ENCODE peak calls at places on chromosomes 13 and 19, in five cellular contexts. One of them, this sample, is unnamed.

GRCh38 chr13:27104606-27105005 is 67.0 kb downstream of the USP12 start:
- DNase-seq in NCI-H1436 treated with DMSO at 0.1 percent for 48 hours: no peak
- DNase-seq in right atrium auricular region: no peak
- DNase-seq in choroid plexus epithelial cell: no peak
- DNase-seq in amygdala: no peak
- DNase-seq in this sample: no peak

GRCh38 chr19:50427997-50428425 is 4.7 kb upstream of the MYBPC2 start:
- DNase-seq in right atrium auricular region: peak; percentile 89
- DNase-seq in amygdala: peak; percentile 63
- DNase-seq in choroid plexus epithelial cell: peak; percentile 95
- DNase-seq in NCI-H1436 treated with DMSO at 0.1 percent for 48 hours: no peak
- DNase-seq in this sample: peak; percentile 74

GRCh38 chr19:7899751-7900352 is 3.8 kb upstream of the MAP2K7 start:
- DNase-seq in NCI-H1436 treated with DMSO at 0.1 percent for 48 hours: no peak
- DNase-seq in right atrium auricular region: no peak
- DNase-seq in amygdala: no peak
- DNase-seq in choroid plexus epithelial cell: no peak
- DNase-seq in this sample: no peak

GRCh38 chr19:33957804-33958203 is 161.1 kb downstream of the KCTD15 start:
- DNase-seq in choroid plexus epithelial cell: no peak
- DNase-seq in NCI-H1436 treated with DMSO at 0.1 percent for 48 hours: no peak
- DNase-seq in amygdala: no peak
- DNase-seq in right atrium auricular region: peak; percentile 9
- DNase-seq in this sample: no peak

GRCh38 chr13:21987793-21988192 is 316.9 kb downstream of the FGF9 start:
- DNase-seq in amygdala: no peak
- DNase-seq in choroid plexus epithelial cell: no peak
- DNase-seq in right atrium auricular region: no peak
- DNase-seq in NCI-H1436 treated with DMSO at 0.1 percent for 48 hours: no peak
- DNase-seq in this sample: no peak

GRCh38 chr19:47310819-47311218 is 1.2 kb downstream of the C5AR1 start:
- DNase-seq in NCI-H1436 treated with DMSO at 0.1 percent for 48 hours: no peak
- DNase-seq in right atrium auricular region: no peak
- DNase-seq in choroid plexus epithelial cell: peak; percentile 62
- DNase-seq in amygdala: no peak
- DNase-seq in this sample: peak; percentile 31

GRCh38 chr13:111537843-111538499 is 217.5 kb downstream of the TEX29 start:
- DNase-seq in NCI-H1436 treated with DMSO at 0.1 percent for 48 hours: no peak
- DNase-seq in right atrium auricular region: no peak
- DNase-seq in choroid plexus epithelial cell: no peak
- DNase-seq in amygdala: no peak
- DNase-seq in this sample: no peak

GRCh38 chr13:36369268-36370107 is 23.3 kb upstream of the SPART start:
- DNase-seq in choroid plexus epithelial cell: no peak
- DNase-seq in amygdala: no peak
- DNase-seq in NCI-H1436 treated with DMSO at 0.1 percent for 48 hours: no peak
- DNase-seq in right atrium auricular region: no peak
- DNase-seq in this sample: no peak

GRCh38 chr19:7970716-7971448 is 27.4 kb upstream of the TIMM44 start:
- DNase-seq in NCI-H1436 treated with DMSO at 0.1 percent for 48 hours: no peak
- DNase-seq in amygdala: no peak
- DNase-seq in right atrium auricular region: no peak
- DNase-seq in choroid plexus epithelial cell: peak; percentile 58
- DNase-seq in this sample: peak; percentile 40

GRCh38 chr13:114120486-114121430 is 11.7 kb downstream of the RASA3 start:
- DNase-seq in choroid plexus epithelial cell: no peak
- DNase-seq in NCI-H1436 treated with DMSO at 0.1 percent for 48 hours: no peak
- DNase-seq in right atrium auricular region: no peak
- DNase-seq in amygdala: no peak
- DNase-seq in this sample: no peak

GRCh38 chr19:19185853-19186728 is 5.9 kb downstream of the BORCS8 start:
- DNase-seq in right atrium auricular region: no peak
- DNase-seq in NCI-H1436 treated with DMSO at 0.1 percent for 48 hours: no peak
- DNase-seq in choroid plexus epithelial cell: peak; percentile 67
- DNase-seq in amygdala: no peak
- DNase-seq in this sample: no peak

GRCh38 chr13:113768018-113768905 is 9.2 kb downstream of the TMEM255B start:
- DNase-seq in choroid plexus epithelial cell: no peak
- DNase-seq in amygdala: no peak
- DNase-seq in right atrium auricular region: no peak
- DNase-seq in NCI-H1436 treated with DMSO at 0.1 percent for 48 hours: no peak
- DNase-seq in this sample: no peak

GRCh38 chr13:99528547-99528946 is 27.3 kb downstream of the TM9SF2 start:
- DNase-seq in choroid plexus epithelial cell: peak; percentile 42
- DNase-seq in NCI-H1436 treated with DMSO at 0.1 percent for 48 hours: no peak
- DNase-seq in right atrium auricular region: no peak
- DNase-seq in amygdala: no peak
- DNase-seq in this sample: no peak

GRCh38 chr19:33472696-33473624 is 48.6 kb downstream of the PEPD start:
- DNase-seq in amygdala: no peak
- DNase-seq in choroid plexus epithelial cell: peak; percentile 88
- DNase-seq in NCI-H1436 treated with DMSO at 0.1 percent for 48 hours: no peak
- DNase-seq in right atrium auricular region: no peak
- DNase-seq in this sample: peak; percentile 56

GRCh38 chr13:46168818-46169217 is 13.2 kb downstream of the LCP1 start:
- DNase-seq in amygdala: no peak
- DNase-seq in choroid plexus epithelial cell: no peak
- DNase-seq in NCI-H1436 treated with DMSO at 0.1 percent for 48 hours: no peak
- DNase-seq in right atrium auricular region: no peak
- DNase-seq in this sample: no peak